ENCODE peak calls at places on chromosome 7, in nine cellular contexts. One of them, this sample, is unnamed.

GRCh38 chr7:151404216-151405011 is 5.4 kb downstream of the WDR86 start:
- DNase-seq in tibial nerve: peak
- DNase-seq in ovary: peak
- DNase-seq in choroid plexus epithelial cell: peak
- DNase-seq in left ventricle myocardium inferior: no peak
- DNase-seq in mammary epithelial cell: peak
- DNase-seq in IMR-90: no peak
- DNase-seq in HCT116: peak
- DNase-seq in CD4-positive, alpha-beta T cell: no peak
- DNase-seq in this sample: peak

GRCh38 chr7:128166603-128167315 is 74.3 kb upstream of the LEP start:
- DNase-seq in tibial nerve: no peak
- DNase-seq in ovary: no peak
- DNase-seq in choroid plexus epithelial cell: no peak
- DNase-seq in left ventricle myocardium inferior: no peak
- DNase-seq in mammary epithelial cell: peak
- DNase-seq in IMR-90: no peak
- DNase-seq in HCT116: no peak
- DNase-seq in CD4-positive, alpha-beta T cell: no peak
- DNase-seq in this sample: no peak

GRCh38 chr7:120320218-120320961 is 47.4 kb downstream of the KCND2 start:
- DNase-seq in tibial nerve: no peak
- DNase-seq in ovary: no peak
- DNase-seq in choroid plexus epithelial cell: no peak
- DNase-seq in left ventricle myocardium inferior: no peak
- DNase-seq in mammary epithelial cell: no peak
- DNase-seq in IMR-90: no peak
- DNase-seq in HCT116: no peak
- DNase-seq in CD4-positive, alpha-beta T cell: no peak
- DNase-seq in this sample: no peak

GRCh38 chr7:158078161-158078910 is 509.3 kb downstream of the PTPRN2 start:
- DNase-seq in tibial nerve: no peak
- DNase-seq in ovary: no peak
- DNase-seq in choroid plexus epithelial cell: no peak
- DNase-seq in left ventricle myocardium inferior: no peak
- DNase-seq in mammary epithelial cell: no peak
- DNase-seq in IMR-90: no peak
- DNase-seq in HCT116: no peak
- DNase-seq in CD4-positive, alpha-beta T cell: no peak
- DNase-seq in this sample: no peak

GRCh38 chr7:128955981-128956380 is 18.3 kb downstream of the IRF5 start:
- DNase-seq in tibial nerve: no peak
- DNase-seq in ovary: no peak
- DNase-seq in choroid plexus epithelial cell: no peak
- DNase-seq in left ventricle myocardium inferior: no peak
- DNase-seq in mammary epithelial cell: peak
- DNase-seq in IMR-90: no peak
- DNase-seq in HCT116: no peak
- DNase-seq in CD4-positive, alpha-beta T cell: no peak
- DNase-seq in this sample: no peak

GRCh38 chr7:151426486-151426905 is 13.4 kb downstream of the CRYGN start:
- DNase-seq in tibial nerve: peak
- DNase-seq in ovary: peak
- DNase-seq in choroid plexus epithelial cell: peak
- DNase-seq in left ventricle myocardium inferior: peak
- DNase-seq in mammary epithelial cell: peak
- DNase-seq in IMR-90: peak
- DNase-seq in HCT116: peak
- DNase-seq in CD4-positive, alpha-beta T cell: no peak
- DNase-seq in this sample: peak

GRCh38 chr7:28145931-28146330 is 34.7 kb downstream of the JAZF1 start:
- DNase-seq in tibial nerve: no peak
- DNase-seq in ovary: no peak
- DNase-seq in choroid plexus epithelial cell: no peak
- DNase-seq in left ventricle myocardium inferior: no peak
- DNase-seq in mammary epithelial cell: no peak
- DNase-seq in IMR-90: no peak
- DNase-seq in HCT116: no peak
- DNase-seq in CD4-positive, alpha-beta T cell: no peak
- DNase-seq in this sample: no peak

GRCh38 chr7:37119296-37119695 is 329.4 kb downstream of the ELMO1 start:
- DNase-seq in tibial nerve: no peak
- DNase-seq in ovary: no peak
- DNase-seq in choroid plexus epithelial cell: no peak
- DNase-seq in left ventricle myocardium inferior: no peak
- DNase-seq in mammary epithelial cell: no peak
- DNase-seq in IMR-90: no peak
- DNase-seq in HCT116: no peak
- DNase-seq in CD4-positive, alpha-beta T cell: no peak
- DNase-seq in this sample: no peak

GRCh38 chr7:151590071-151590800 is 70.5 kb upstream of the RHEB start:
- DNase-seq in tibial nerve: no peak
- DNase-seq in ovary: no peak
- DNase-seq in choroid plexus epithelial cell: no peak
- DNase-seq in left ventricle myocardium inferior: no peak
- DNase-seq in mammary epithelial cell: no peak
- DNase-seq in IMR-90: no peak
- DNase-seq in HCT116: no peak
- DNase-seq in CD4-positive, alpha-beta T cell: no peak
- DNase-seq in this sample: no peak

GRCh38 chr7:3673524-3673923 is 372.5 kb downstream of the SDK1 start:
- DNase-seq in tibial nerve: no peak
- DNase-seq in ovary: no peak
- DNase-seq in choroid plexus epithelial cell: peak
- DNase-seq in left ventricle myocardium inferior: peak
- DNase-seq in mammary epithelial cell: no peak
- DNase-seq in IMR-90: peak
- DNase-seq in HCT116: no peak
- DNase-seq in CD4-positive, alpha-beta T cell: peak
- DNase-seq in this sample: peak

DNA sequence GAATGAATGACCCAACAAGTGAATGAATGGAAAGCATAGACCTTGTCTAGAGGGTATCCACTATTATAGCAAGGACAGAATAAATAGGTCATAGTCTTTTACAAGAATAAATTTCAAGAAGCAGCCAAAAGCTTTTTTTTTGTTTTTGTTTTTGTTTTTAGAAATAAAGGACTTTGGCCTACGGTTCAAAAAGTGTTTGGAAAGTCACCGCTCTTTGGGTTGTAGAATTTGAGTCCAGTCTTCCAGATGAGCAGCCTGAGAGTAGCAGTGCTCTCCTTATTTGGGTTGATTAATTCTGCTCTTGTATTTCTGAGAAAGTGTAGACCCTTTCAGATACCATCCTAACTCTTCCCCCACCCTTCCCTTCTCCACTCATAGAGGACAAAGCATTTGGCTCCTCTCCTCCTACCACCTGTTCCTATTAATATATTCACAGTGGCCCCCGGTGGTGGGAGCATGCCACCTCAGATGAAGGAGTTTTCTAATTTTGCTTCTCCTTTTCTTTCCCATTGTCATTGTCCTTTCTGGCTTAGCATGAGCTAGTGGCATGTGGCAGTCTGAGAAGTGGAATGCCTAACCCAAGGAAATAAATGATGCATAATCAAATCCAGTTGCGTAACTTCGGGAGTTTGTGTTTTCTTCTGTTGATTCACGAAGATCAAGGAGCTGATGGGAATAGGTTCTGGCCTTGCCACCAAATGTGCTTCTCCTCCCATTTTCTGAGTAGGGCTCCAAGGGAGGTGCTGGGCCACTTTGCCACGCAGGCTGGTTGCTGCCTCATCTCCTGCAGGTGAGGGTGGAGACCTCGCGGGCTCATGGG is 114.7 kb downstream of the CHN2 start:
- DNase-seq in tibial nerve: no peak
- DNase-seq in ovary: no peak
- DNase-seq in choroid plexus epithelial cell: no peak
- DNase-seq in left ventricle myocardium inferior: no peak
- DNase-seq in mammary epithelial cell: no peak
- DNase-seq in IMR-90: no peak
- DNase-seq in HCT116: no peak
- DNase-seq in CD4-positive, alpha-beta T cell: no peak
- DNase-seq in this sample: peak
- TF ChIP-seq CTCF in tibial nerve: no peak
- TF ChIP-seq CTCF in ovary: no peak
- TF ChIP-seq CTCF in choroid plexus epithelial cell: peak
- TF ChIP-seq CTCF in left ventricle myocardium inferior: no peak
- TF ChIP-seq CTCF in mammary epithelial cell: peak
- TF ChIP-seq CTCF in IMR-90: no peak
- TF ChIP-seq CTCF in HCT116: no peak
- TF ChIP-seq CTCF in CD4-positive, alpha-beta T cell: no peak
- TF ChIP-seq CTCF in this sample: no peak

DNA sequence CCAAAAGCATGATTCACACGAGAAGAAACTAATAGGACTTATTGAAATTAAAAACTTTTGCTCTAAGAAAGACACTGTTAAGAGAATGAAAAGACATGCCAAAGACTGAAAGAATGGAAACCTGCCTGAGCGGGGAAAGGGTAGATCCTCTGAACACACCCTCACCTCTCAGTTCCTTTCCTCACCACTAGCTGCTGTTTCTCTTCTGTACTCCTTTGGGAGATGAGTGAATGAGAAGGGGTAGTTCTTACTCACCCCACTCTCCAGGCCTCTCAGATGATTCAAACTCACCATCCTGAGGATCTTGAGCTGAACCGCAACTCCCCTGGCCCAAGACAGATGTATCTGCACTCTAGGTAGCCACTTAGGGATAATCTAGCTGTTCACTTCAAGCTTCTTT is 41.9 kb downstream of the IQUB start:
- DNase-seq in tibial nerve: no peak
- DNase-seq in ovary: no peak
- DNase-seq in choroid plexus epithelial cell: peak
- DNase-seq in left ventricle myocardium inferior: no peak
- DNase-seq in mammary epithelial cell: no peak
- DNase-seq in IMR-90: no peak
- DNase-seq in HCT116: no peak
- DNase-seq in CD4-positive, alpha-beta T cell: no peak
- DNase-seq in this sample: no peak
- TF ChIP-seq CTCF in tibial nerve: no peak
- TF ChIP-seq CTCF in ovary: no peak
- TF ChIP-seq CTCF in choroid plexus epithelial cell: peak
- TF ChIP-seq CTCF in left ventricle myocardium inferior: no peak
- TF ChIP-seq CTCF in mammary epithelial cell: peak
- TF ChIP-seq CTCF in IMR-90: no peak
- TF ChIP-seq CTCF in HCT116: no peak
- TF ChIP-seq CTCF in CD4-positive, alpha-beta T cell: no peak
- TF ChIP-seq CTCF in this sample: no peak

GRCh38 chr7:156764016-156764669 is 123.6 kb downstream of the RNF32 start:
- DNase-seq in tibial nerve: no peak
- DNase-seq in ovary: peak
- DNase-seq in choroid plexus epithelial cell: peak
- DNase-seq in left ventricle myocardium inferior: peak
- DNase-seq in mammary epithelial cell: peak
- DNase-seq in IMR-90: peak
- DNase-seq in HCT116: peak
- DNase-seq in CD4-positive, alpha-beta T cell: no peak
- DNase-seq in this sample: peak
- TF ChIP-seq CTCF in tibial nerve: peak
- TF ChIP-seq CTCF in ovary: peak
- TF ChIP-seq CTCF in choroid plexus epithelial cell: peak
- TF ChIP-seq CTCF in left ventricle myocardium inferior: peak
- TF ChIP-seq CTCF in mammary epithelial cell: peak
- TF ChIP-seq CTCF in IMR-90: peak
- TF ChIP-seq CTCF in HCT116: peak
- TF ChIP-seq CTCF in CD4-positive, alpha-beta T cell: no peak
- TF ChIP-seq CTCF in this sample: peak

GRCh38 chr7:13933106-13933505 is 56.4 kb downstream of the ETV1 start:
- DNase-seq in tibial nerve: no peak
- DNase-seq in ovary: no peak
- DNase-seq in choroid plexus epithelial cell: peak
- DNase-seq in left ventricle myocardium inferior: no peak
- DNase-seq in mammary epithelial cell: no peak
- DNase-seq in IMR-90: peak
- DNase-seq in HCT116: no peak
- DNase-seq in CD4-positive, alpha-beta T cell: no peak
- DNase-seq in this sample: no peak
- TF ChIP-seq CTCF in tibial nerve: no peak
- TF ChIP-seq CTCF in ovary: no peak
- TF ChIP-seq CTCF in choroid plexus epithelial cell: no peak
- TF ChIP-seq CTCF in left ventricle myocardium inferior: no peak
- TF ChIP-seq CTCF in mammary epithelial cell: no peak
- TF ChIP-seq CTCF in IMR-90: no peak
- TF ChIP-seq CTCF in HCT116: no peak
- TF ChIP-seq CTCF in CD4-positive, alpha-beta T cell: no peak
- TF ChIP-seq CTCF in this sample: no peak

GRCh38 chr7:99525713-99526440 is 21.4 kb downstream of the ZKSCAN5 start:
- DNase-seq in tibial nerve: no peak
- DNase-seq in ovary: no peak
- DNase-seq in choroid plexus epithelial cell: peak
- DNase-seq in left ventricle myocardium inferior: no peak
- DNase-seq in mammary epithelial cell: no peak
- DNase-seq in IMR-90: no peak
- DNase-seq in HCT116: peak
- DNase-seq in CD4-positive, alpha-beta T cell: no peak
- DNase-seq in this sample: peak
- TF ChIP-seq CTCF in tibial nerve: no peak
- TF ChIP-seq CTCF in ovary: no peak
- TF ChIP-seq CTCF in choroid plexus epithelial cell: peak
- TF ChIP-seq CTCF in left ventricle myocardium inferior: no peak
- TF ChIP-seq CTCF in mammary epithelial cell: peak
- TF ChIP-seq CTCF in IMR-90: peak
- TF ChIP-seq CTCF in HCT116: peak
- TF ChIP-seq CTCF in CD4-positive, alpha-beta T cell: no peak
- TF ChIP-seq CTCF in this sample: peak